ENCODE peak calls at places on chromosomes 6 and 20, in seven cellular contexts. One of them, this sample, is unnamed.

GRCh38 chr6:104613416-104614001 is 246.2 kb downstream of the HACE1 start:
- DNase-seq in lower lobe of right lung: no peak
- DNase-seq in sigmoid colon: no peak
- DNase-seq in psoas muscle: no peak
- DNase-seq in CD4-positive, alpha-beta T cell: no peak
- DNase-seq in mammary epithelial cell: no peak
- DNase-seq in CD8-positive, alpha-beta T cell: no peak
- DNase-seq in this sample: no peak

GRCh38 chr6:140051521-140052455 is 677.3 kb upstream of the CITED2 start:
- DNase-seq in lower lobe of right lung: no peak
- DNase-seq in sigmoid colon: no peak
- DNase-seq in psoas muscle: no peak
- DNase-seq in CD4-positive, alpha-beta T cell: no peak
- DNase-seq in mammary epithelial cell: peak; percentile 95
- DNase-seq in CD8-positive, alpha-beta T cell: no peak
- DNase-seq in this sample: peak; percentile 52

GRCh38 chr6:170163405-170164170 is 127.3 kb downstream of the DLL1 start:
- DNase-seq in lower lobe of right lung: no peak
- DNase-seq in sigmoid colon: no peak
- DNase-seq in psoas muscle: peak; percentile 33
- DNase-seq in CD4-positive, alpha-beta T cell: no peak
- DNase-seq in mammary epithelial cell: no peak
- DNase-seq in CD8-positive, alpha-beta T cell: no peak
- DNase-seq in this sample: no peak

GRCh38 chr6:168149015-168149414 is 70.0 kb upstream of the FRMD1 start:
- DNase-seq in lower lobe of right lung: no peak
- DNase-seq in sigmoid colon: peak; percentile 40
- DNase-seq in psoas muscle: no peak
- DNase-seq in CD4-positive, alpha-beta T cell: no peak
- DNase-seq in mammary epithelial cell: no peak
- DNase-seq in CD8-positive, alpha-beta T cell: no peak
- DNase-seq in this sample: no peak

GRCh38 chr20:1402149-1402548 is 9.3 kb upstream of the FKBP1A start:
- DNase-seq in lower lobe of right lung: no peak
- DNase-seq in sigmoid colon: no peak
- DNase-seq in psoas muscle: no peak
- DNase-seq in CD4-positive, alpha-beta T cell: no peak
- DNase-seq in mammary epithelial cell: peak; percentile 73
- DNase-seq in CD8-positive, alpha-beta T cell: no peak
- DNase-seq in this sample: no peak

GRCh38 chr6:4262506-4262905 is 127.1 kb upstream of the ECI2 start:
- DNase-seq in lower lobe of right lung: no peak
- DNase-seq in sigmoid colon: no peak
- DNase-seq in psoas muscle: no peak
- DNase-seq in CD4-positive, alpha-beta T cell: no peak
- DNase-seq in mammary epithelial cell: no peak
- DNase-seq in CD8-positive, alpha-beta T cell: no peak
- DNase-seq in this sample: no peak

GRCh38 chr6:156396068-156396771 is 381.0 kb upstream of the ARID1B start:
- DNase-seq in lower lobe of right lung: no peak
- DNase-seq in sigmoid colon: no peak
- DNase-seq in psoas muscle: no peak
- DNase-seq in CD4-positive, alpha-beta T cell: peak; percentile 8
- DNase-seq in mammary epithelial cell: no peak
- DNase-seq in CD8-positive, alpha-beta T cell: peak; percentile 41
- DNase-seq in this sample: no peak

GRCh38 chr6:73339340-73339739 is 14.7 kb downstream of the DPPA5 start:
- DNase-seq in lower lobe of right lung: no peak
- DNase-seq in sigmoid colon: no peak
- DNase-seq in psoas muscle: no peak
- DNase-seq in CD4-positive, alpha-beta T cell: no peak
- DNase-seq in mammary epithelial cell: peak; percentile 6
- DNase-seq in CD8-positive, alpha-beta T cell: no peak
- DNase-seq in this sample: no peak

GRCh38 chr6:96631248-96631647 is 68.3 kb downstream of the FHL5 start:
- DNase-seq in lower lobe of right lung: no peak
- DNase-seq in sigmoid colon: no peak
- DNase-seq in psoas muscle: no peak
- DNase-seq in CD4-positive, alpha-beta T cell: no peak
- DNase-seq in mammary epithelial cell: peak; percentile 2
- DNase-seq in CD8-positive, alpha-beta T cell: no peak
- DNase-seq in this sample: no peak

GRCh38 chr6:142886431-142887170 is 58.4 kb downstream of the HIVEP2 start:
- DNase-seq in lower lobe of right lung: no peak
- DNase-seq in sigmoid colon: no peak
- DNase-seq in psoas muscle: no peak
- DNase-seq in CD4-positive, alpha-beta T cell: no peak
- DNase-seq in mammary epithelial cell: peak; percentile 54
- DNase-seq in CD8-positive, alpha-beta T cell: no peak
- DNase-seq in this sample: no peak

GRCh38 chr6:122953766-122954165 is 42.3 kb upstream of the CLVS2 start:
- DNase-seq in lower lobe of right lung: no peak
- DNase-seq in sigmoid colon: no peak
- DNase-seq in psoas muscle: no peak
- DNase-seq in CD4-positive, alpha-beta T cell: no peak
- DNase-seq in mammary epithelial cell: peak; percentile 8
- DNase-seq in CD8-positive, alpha-beta T cell: no peak
- DNase-seq in this sample: no peak

GRCh38 chr6:81772741-81773140 is 20.3 kb upstream of the TENT5A start:
- DNase-seq in lower lobe of right lung: no peak
- DNase-seq in sigmoid colon: no peak
- DNase-seq in psoas muscle: no peak
- DNase-seq in CD4-positive, alpha-beta T cell: no peak
- DNase-seq in mammary epithelial cell: peak; percentile 85
- DNase-seq in CD8-positive, alpha-beta T cell: no peak
- DNase-seq in this sample: no peak

GRCh38 chr6:75204222-75204958 is 1.5 kb downstream of the COL12A1 start:
- DNase-seq in lower lobe of right lung: peak; percentile 65
- DNase-seq in sigmoid colon: peak; percentile 93
- DNase-seq in psoas muscle: peak; percentile 80
- DNase-seq in CD4-positive, alpha-beta T cell: no peak
- DNase-seq in mammary epithelial cell: peak; percentile 83
- DNase-seq in CD8-positive, alpha-beta T cell: peak; percentile 19
- DNase-seq in this sample: peak; percentile 82

GRCh38 chr6:37492236-37493046 is 7.3 kb downstream of the CCDC167 start:
- DNase-seq in lower lobe of right lung: peak; percentile 2
- DNase-seq in sigmoid colon: no peak
- DNase-seq in psoas muscle: no peak
- DNase-seq in CD4-positive, alpha-beta T cell: no peak
- DNase-seq in mammary epithelial cell: no peak
- DNase-seq in CD8-positive, alpha-beta T cell: no peak
- DNase-seq in this sample: no peak

GRCh38 chr6:132087391-132087790 is 136.2 kb upstream of the CCN2 start:
- DNase-seq in lower lobe of right lung: no peak
- DNase-seq in sigmoid colon: no peak
- DNase-seq in psoas muscle: no peak
- DNase-seq in CD4-positive, alpha-beta T cell: no peak
- DNase-seq in mammary epithelial cell: no peak
- DNase-seq in CD8-positive, alpha-beta T cell: no peak
- DNase-seq in this sample: no peak

GRCh38 chr6:37891072-37891471 is 71.5 kb downstream of the ZFAND3 start:
- DNase-seq in lower lobe of right lung: no peak
- DNase-seq in sigmoid colon: no peak
- DNase-seq in psoas muscle: no peak
- DNase-seq in CD4-positive, alpha-beta T cell: no peak
- DNase-seq in mammary epithelial cell: no peak
- DNase-seq in CD8-positive, alpha-beta T cell: no peak
- DNase-seq in this sample: no peak

GRCh38 chr6:105851181-105851580 is 235.0 kb upstream of the PRDM1 start:
- DNase-seq in lower lobe of right lung: no peak
- DNase-seq in sigmoid colon: no peak
- DNase-seq in psoas muscle: no peak
- DNase-seq in CD4-positive, alpha-beta T cell: no peak
- DNase-seq in mammary epithelial cell: no peak
- DNase-seq in CD8-positive, alpha-beta T cell: no peak
- DNase-seq in this sample: no peak

GRCh38 chr6:72365773-72366172 is 256.1 kb upstream of the KCNQ5 start:
- DNase-seq in lower lobe of right lung: no peak
- DNase-seq in sigmoid colon: no peak
- DNase-seq in psoas muscle: no peak
- DNase-seq in CD4-positive, alpha-beta T cell: no peak
- DNase-seq in mammary epithelial cell: no peak
- DNase-seq in CD8-positive, alpha-beta T cell: no peak
- DNase-seq in this sample: no peak

GRCh38 chr6:170232186-170233002 is 58.5 kb downstream of the DLL1 start:
- DNase-seq in lower lobe of right lung: no peak
- DNase-seq in sigmoid colon: no peak
- DNase-seq in psoas muscle: no peak
- DNase-seq in CD4-positive, alpha-beta T cell: no peak
- DNase-seq in mammary epithelial cell: peak; percentile 18
- DNase-seq in CD8-positive, alpha-beta T cell: no peak
- DNase-seq in this sample: peak; percentile 27

GRCh38 chr6:35258858-35259193 is 709 bp upstream of the ZNF76 start:
- DNase-seq in lower lobe of right lung: peak; percentile 53
- DNase-seq in sigmoid colon: peak; percentile 76
- DNase-seq in psoas muscle: no peak
- DNase-seq in CD4-positive, alpha-beta T cell: no peak
- DNase-seq in mammary epithelial cell: no peak
- DNase-seq in CD8-positive, alpha-beta T cell: peak; percentile 73
- DNase-seq in this sample: no peak

GRCh38 chr20:50921055-50921454 is 10.2 kb downstream of the ADNP start:
- DNase-seq in lower lobe of right lung: no peak
- DNase-seq in sigmoid colon: no peak
- DNase-seq in psoas muscle: no peak
- DNase-seq in CD4-positive, alpha-beta T cell: no peak
- DNase-seq in mammary epithelial cell: peak; percentile 35
- DNase-seq in CD8-positive, alpha-beta T cell: no peak
- DNase-seq in this sample: no peak

GRCh38 chr20:64136004-64136710 is 28.1 kb upstream of the MYT1 start:
- DNase-seq in lower lobe of right lung: peak; percentile 11
- DNase-seq in sigmoid colon: peak; percentile 46
- DNase-seq in psoas muscle: no peak
- DNase-seq in CD4-positive, alpha-beta T cell: no peak
- DNase-seq in mammary epithelial cell: no peak
- DNase-seq in CD8-positive, alpha-beta T cell: no peak
- DNase-seq in this sample: peak; percentile 53

GRCh38 chr20:16005612-16006493 is 567.4 kb downstream of the KIF16B start:
- DNase-seq in lower lobe of right lung: no peak
- DNase-seq in sigmoid colon: no peak
- DNase-seq in psoas muscle: no peak
- DNase-seq in CD4-positive, alpha-beta T cell: no peak
- DNase-seq in mammary epithelial cell: no peak
- DNase-seq in CD8-positive, alpha-beta T cell: no peak
- DNase-seq in this sample: no peak

GRCh38 chr20:43448748-43449535 is 8.8 kb upstream of the SRSF6 start:
- DNase-seq in lower lobe of right lung: no peak
- DNase-seq in sigmoid colon: no peak
- DNase-seq in psoas muscle: no peak
- DNase-seq in CD4-positive, alpha-beta T cell: peak; percentile 33
- DNase-seq in mammary epithelial cell: peak; percentile 26
- DNase-seq in CD8-positive, alpha-beta T cell: peak; percentile 39
- DNase-seq in this sample: peak; percentile 57

DNA sequence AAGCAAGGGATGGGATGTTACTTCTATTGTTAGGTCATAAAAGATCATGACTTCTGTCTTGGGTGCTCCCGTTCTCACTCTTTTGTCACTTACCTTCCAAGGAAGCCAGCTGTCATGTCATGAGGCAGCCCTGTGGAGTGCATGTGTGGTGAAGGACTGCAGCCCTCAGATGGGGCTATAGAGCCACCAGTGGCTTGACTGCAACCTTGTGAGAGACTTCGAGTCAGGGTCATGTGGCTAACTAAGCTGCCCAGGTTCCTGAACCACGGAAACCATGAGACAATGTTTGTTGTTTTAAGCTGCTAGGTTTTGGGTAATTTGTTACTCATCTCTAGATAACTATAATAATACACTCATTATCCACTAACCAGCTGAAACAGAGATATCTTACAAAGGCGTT is 477.1 kb downstream of the BTBD3 start:
- DNase-seq in lower lobe of right lung: no peak
- DNase-seq in sigmoid colon: no peak
- DNase-seq in psoas muscle: no peak
- DNase-seq in CD4-positive, alpha-beta T cell: no peak
- DNase-seq in mammary epithelial cell: peak; percentile 59
- DNase-seq in CD8-positive, alpha-beta T cell: no peak
- DNase-seq in this sample: no peak
- TF ChIP-seq CTCF in lower lobe of right lung: no peak
- TF ChIP-seq CTCF in sigmoid colon: no peak
- TF ChIP-seq CTCF in psoas muscle: no peak
- TF ChIP-seq CTCF in CD4-positive, alpha-beta T cell: no peak
- TF ChIP-seq CTCF in mammary epithelial cell: peak; percentile 47
- TF ChIP-seq CTCF in CD8-positive, alpha-beta T cell: no peak
- TF ChIP-seq CTCF in this sample: no peak

GRCh38 chr6:45450132-45450531 is 72.4 kb upstream of the SUPT3H start:
- DNase-seq in lower lobe of right lung: no peak
- DNase-seq in sigmoid colon: no peak
- DNase-seq in psoas muscle: no peak
- DNase-seq in CD4-positive, alpha-beta T cell: no peak
- DNase-seq in mammary epithelial cell: no peak
- DNase-seq in CD8-positive, alpha-beta T cell: no peak
- DNase-seq in this sample: no peak
- H3K27ac ChIP-seq in lower lobe of right lung: no peak overlapping the region
- H3K27ac ChIP-seq in sigmoid colon: no peak overlapping the region
- H3K27ac ChIP-seq in psoas muscle: no peak overlapping the region
- H3K27ac ChIP-seq in CD4-positive, alpha-beta T cell: no peak overlapping the region
- H3K27ac ChIP-seq in mammary epithelial cell: no peak overlapping the region
- H3K27ac ChIP-seq in CD8-positive, alpha-beta T cell: no peak overlapping the region
- H3K27ac ChIP-seq in this sample: no peak overlapping the region

GRCh38 chr6:70304611-70305010 is 1.7 kb upstream of the COL9A1 start:
- DNase-seq in lower lobe of right lung: no peak
- DNase-seq in sigmoid colon: no peak
- DNase-seq in psoas muscle: no peak
- DNase-seq in CD4-positive, alpha-beta T cell: no peak
- DNase-seq in mammary epithelial cell: no peak
- DNase-seq in CD8-positive, alpha-beta T cell: no peak
- DNase-seq in this sample: no peak
- H3K27me3 ChIP-seq in lower lobe of right lung: peaks cover 1% of the 10 kb centered on the region
- H3K27me3 ChIP-seq in sigmoid colon: no peaks in the 10 kb centered on the region
- H3K27me3 ChIP-seq in psoas muscle: no peaks in the 10 kb centered on the region
- H3K27me3 ChIP-seq in CD4-positive, alpha-beta T cell: peaks cover 13% of the 10 kb centered on the region
- H3K27me3 ChIP-seq in mammary epithelial cell: peaks cover 51% of the 10 kb centered on the region
- H3K27me3 ChIP-seq in CD8-positive, alpha-beta T cell: no peaks in the 10 kb centered on the region
- H3K27me3 ChIP-seq in this sample: peaks cover 51% of the 10 kb centered on the region

DNA sequence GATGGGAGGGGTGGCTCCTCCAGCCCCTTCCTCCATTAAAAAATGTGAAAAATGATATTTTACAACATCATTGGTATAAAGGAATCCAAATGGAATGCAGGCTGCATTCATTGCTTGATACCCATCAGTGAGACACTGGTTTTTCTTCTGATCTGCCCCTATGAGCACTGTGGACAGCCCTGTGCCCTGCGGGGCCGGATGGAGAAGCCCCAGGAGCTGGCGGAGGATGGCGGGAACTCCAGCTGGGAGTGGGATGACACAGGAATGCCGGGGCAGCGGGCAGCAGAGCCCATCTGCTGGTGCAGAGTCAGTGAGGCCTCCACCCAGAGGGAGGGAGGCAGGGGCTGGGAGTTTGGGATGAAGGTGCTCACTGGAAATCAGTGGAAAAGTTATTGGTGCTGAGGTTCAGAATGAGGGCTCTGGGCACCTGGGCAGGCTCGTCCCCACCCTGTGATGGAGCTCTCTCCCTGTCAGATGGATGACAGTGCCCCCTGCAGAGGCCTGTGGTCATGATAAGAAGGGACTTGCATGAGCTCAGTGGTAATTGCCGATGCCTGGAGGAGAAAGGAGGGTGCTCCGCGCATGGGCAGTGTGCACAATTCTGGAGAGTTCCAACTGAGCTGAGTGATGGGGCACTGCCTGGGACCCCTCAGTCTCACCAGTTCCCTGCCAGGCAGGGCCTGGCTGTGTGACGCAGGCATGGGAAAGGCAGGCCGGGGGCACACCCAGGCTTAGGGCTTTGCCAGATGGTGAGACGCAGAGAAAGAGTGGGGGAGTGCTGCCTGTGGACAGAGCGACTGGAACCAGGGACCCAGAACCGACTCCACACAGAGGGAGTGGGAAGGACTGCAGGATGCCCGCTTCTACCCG is 23.2 kb downstream of the CTCFL start:
- DNase-seq in lower lobe of right lung: no peak
- DNase-seq in sigmoid colon: no peak
- DNase-seq in psoas muscle: no peak
- DNase-seq in CD4-positive, alpha-beta T cell: no peak
- DNase-seq in mammary epithelial cell: no peak
- DNase-seq in CD8-positive, alpha-beta T cell: no peak
- DNase-seq in this sample: no peak
- TF ChIP-seq CTCF in lower lobe of right lung: no peak
- TF ChIP-seq CTCF in sigmoid colon: no peak
- TF ChIP-seq CTCF in psoas muscle: no peak
- TF ChIP-seq CTCF in CD4-positive, alpha-beta T cell: no peak
- TF ChIP-seq CTCF in mammary epithelial cell: no peak
- TF ChIP-seq CTCF in CD8-positive, alpha-beta T cell: no peak
- TF ChIP-seq CTCF in this sample: no peak

This sample was measured in RWPE2.